ENCODE peak calls at places on chromosomes 12 and 14, in five cellular contexts. T is CD4-positive, alpha-beta memory T cell; B is suprapubic skin; P is neural progenitor cell; E is CD8-positive, alpha-beta memory T cell. L is an unnamed sample.

GRCh38 chr12:220946-221550 is 7.1 kb upstream of the SLC6A12 start:
- DNase-seq in T (no peak), B (no peak), P (no peak), E (no peak), L (no peak)

GRCh38 chr12:100573499-100574261 is at the start of gene GAS2L3:
- DNase-seq in T (peak; percentile 42), B (peak; percentile 93), P (peak; percentile 96), E (peak; percentile 29), L (peak; percentile 90)

GRCh38 chr12:2239376-2240010 is 186.7 kb downstream of the CACNA1C start:
- DNase-seq in T (no peak), B (no peak), P (no peak), E (no peak), L (no peak)

GRCh38 chr12:76480800-76481199 is 78.8 kb downstream of the OSBPL8 start:
- DNase-seq in T (no peak), B (no peak), P (no peak), E (no peak), L (no peak)

GRCh38 chr14:101369194-101369915 is 191.9 kb upstream of the DIO3 start:
- DNase-seq in T (no peak), B (no peak), P (no peak), E (no peak), L (no peak)

GRCh38 chr12:116339800-116340371 is 62.4 kb upstream of the MED13L start:
- DNase-seq in T (no peak), B (no peak), P (no peak), E (no peak), L (no peak)

GRCh38 chr14:85122690-85123089 is 407.3 kb upstream of the FLRT2 start:
- DNase-seq in T (no peak), B (no peak), P (no peak), E (no peak), L (no peak)

GRCh38 chr12:40988831-40989230 is 199.3 kb upstream of the PDZRN4 start:
- DNase-seq in T (no peak), B (no peak), P (no peak), E (no peak), L (no peak)

GRCh38 chr12:94872671-94873367 is 130.7 kb downstream of the NDUFA12 start:
- DNase-seq in T (no peak), B (peak; percentile 60), P (peak; percentile 44), E (no peak), L (no peak)

GRCh38 chr14:103716091-103716801 is 636 bp downstream of the ZFYVE21 start:
- DNase-seq in T (no peak), B (no peak), P (no peak), E (peak; percentile 6), L (no peak)

GRCh38 chr14:28751467-28752058 is 15.0 kb upstream of the FOXG1 start:
- DNase-seq in T (no peak), B (no peak), P (peak; percentile 85), E (no peak), L (no peak)

GRCh38 chr14:104086210-104086660 is 735 bp downstream of the ASPG start:
- DNase-seq in T (no peak), B (peak; percentile 63), P (no peak), E (no peak), L (no peak)

GRCh38 chr12:128916425-128916824 is 63.1 kb downstream of the GLT1D1 start:
- DNase-seq in T (no peak), B (no peak), P (no peak), E (no peak), L (no peak)

GRCh38 chr14:101408077-101408831 is 153.0 kb upstream of the DIO3 start:
- DNase-seq in T (no peak), B (no peak), P (no peak), E (no peak), L (no peak)

GRCh38 chr14:54946500-54946899 is 43.9 kb upstream of the GCH1 start:
- DNase-seq in T (no peak), B (no peak), P (no peak), E (no peak), L (no peak)

GRCh38 chr14:22650960-22651521 is 6.9 kb upstream of the OR6J1 start:
- DNase-seq in T (no peak), B (no peak), P (no peak), E (no peak), L (no peak)

GRCh38 chr14:103023881-103024473 is 33.4 kb downstream of the CDC42BPB start:
- DNase-seq in T (no peak), B (no peak), P (no peak), E (no peak), L (peak; percentile 62)

GRCh38 chr14:74675219-74675618 is 37.7 kb downstream of the AREL1 start:
- DNase-seq in T (no peak), B (no peak), P (no peak), E (no peak), L (no peak)

GRCh38 chr14:54177009-54177408 is 219.8 kb upstream of the CDKN3 start:
- DNase-seq in T (no peak), B (no peak), P (no peak), E (no peak), L (no peak)

GRCh38 chr14:22885975-22886374 is 3.0 kb downstream of the REM2 start:
- DNase-seq in T (no peak), B (no peak), P (no peak), E (no peak), L (no peak)

GRCh38 chr14:69580009-69580577 is 5.4 kb upstream of the CCDC177 start:
- DNase-seq in T (no peak), B (no peak), P (peak; percentile 73), E (no peak), L (peak; percentile 45)

GRCh38 chr12:121634836-121635235 is 8.5 kb downstream of the ORAI1 start:
- DNase-seq in T (no peak), B (no peak), P (no peak), E (no peak), L (no peak)

GRCh38 chr12:6957741-6958608 is 6.8 kb downstream of the PTPN6 start:
- DNase-seq in T (no peak), B (no peak), P (no peak), E (no peak), L (no peak)

GRCh38 chr12:1588574-1588944 is 5.8 kb downstream of the FBXL14 start:
- DNase-seq in T (no peak), B (no peak), P (no peak), E (no peak), L (no peak)

GRCh38 chr14:56304456-56304855 is 186.2 kb downstream of the PELI2 start:
- DNase-seq in T (no peak), B (no peak), P (no peak), E (no peak), L (no peak)

GRCh38 chr12:6956332-6956727 is 5.2 kb downstream of the PTPN6 start:
- DNase-seq in T (peak; percentile 58), B (no peak), P (no peak), E (peak; percentile 37), L (no peak)

GRCh38 chr14:68789798-68790655 is 2.8 kb downstream of the ZFP36L1 start:
- DNase-seq in T (peak; percentile 35), B (no peak), P (peak; percentile 26), E (no peak), L (no peak)

GRCh38 chr12:24039113-24039525 is 89.6 kb upstream of the SOX5 start:
- DNase-seq in T (no peak), B (no peak), P (no peak), E (no peak), L (peak; percentile 75)

GRCh38 chr12:109461846-109462766 is 15.0 kb downstream of the KCTD10 start:
- DNase-seq in T (no peak), B (peak; percentile 94), P (peak; percentile 16), E (no peak), L (peak; percentile 87)

GRCh38 chr12:20656600-20656999 is 38.5 kb upstream of the SLCO1C1 start:
- DNase-seq in T (no peak), B (no peak), P (peak; percentile 65), E (no peak), L (no peak)

GRCh38 chr12:50213439-50213838 is 46.3 kb upstream of the CERS5 start:
- DNase-seq in T (no peak), B (no peak), P (no peak), E (no peak), L (no peak)
- H3K4me1 ChIP-seq in T (peaks cover 65% of the 10 kb centered on the region), B (peaks cover 50% of the 10 kb centered on the region), P (no peaks in the 10 kb centered on the region), E (peaks cover 36% of the 10 kb centered on the region), L (peaks cover 53% of the 10 kb centered on the region)

DNA sequence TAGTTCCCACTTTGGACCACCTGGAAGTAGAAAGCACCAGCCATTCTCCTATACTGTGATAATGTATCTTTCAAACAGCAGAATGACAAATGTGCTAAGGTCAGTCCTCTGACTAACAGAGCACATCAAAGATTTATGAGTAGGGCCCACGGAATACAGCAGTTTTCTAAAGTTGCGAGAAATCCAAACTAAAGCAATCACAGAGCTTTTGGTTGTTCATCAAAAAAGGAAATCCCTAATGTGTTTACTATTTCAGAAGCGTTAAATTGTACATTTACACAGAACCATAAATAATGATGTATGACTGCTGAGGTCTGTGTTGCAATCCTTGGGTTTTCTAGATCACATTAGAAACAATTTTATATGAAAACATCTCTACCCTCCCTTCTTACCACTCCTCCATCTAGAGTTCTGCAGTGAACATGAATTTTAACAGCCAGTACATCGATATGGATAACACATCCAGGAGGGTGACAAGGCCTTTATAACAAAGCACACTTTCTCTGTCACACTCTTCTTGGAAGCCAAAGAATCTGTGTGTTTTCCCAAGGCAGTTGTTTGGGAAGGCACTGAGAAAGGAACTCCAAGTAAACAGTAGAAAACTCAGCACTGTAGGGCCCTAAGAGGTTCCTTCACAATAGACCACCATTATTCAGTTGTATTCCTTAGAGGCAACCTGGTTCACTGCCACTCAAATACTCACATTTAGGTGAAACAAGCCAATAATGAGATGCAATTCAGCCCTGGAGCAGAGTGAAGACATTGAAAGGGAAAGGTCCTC is 7.3 kb downstream of the KITLG start:
- DNase-seq in T (no peak), B (no peak), P (no peak), E (no peak), L (no peak)
- H3K27ac ChIP-seq in T (no peak overlapping the region), B (no peak overlapping the region), P (no peak overlapping the region), E (no peak overlapping the region), L (no peak overlapping the region)

DNA sequence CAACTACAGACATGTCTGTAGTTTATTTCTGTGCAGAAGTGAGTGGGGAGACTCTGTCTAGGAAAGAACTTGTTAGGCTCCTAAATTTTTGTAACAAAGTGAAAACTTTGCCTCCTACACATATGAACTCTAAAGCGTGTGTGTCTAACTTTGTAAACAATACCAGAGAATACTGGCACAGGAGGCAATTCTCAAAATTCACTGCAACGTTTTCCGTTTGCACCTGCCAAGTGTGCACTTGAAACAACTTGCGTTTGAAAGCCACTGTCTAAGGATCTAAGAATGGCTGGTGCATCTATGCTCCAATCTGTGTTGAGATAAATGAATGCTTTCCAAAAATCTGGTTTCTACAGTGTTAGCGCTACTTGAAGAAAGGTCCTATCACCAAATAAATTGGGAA is 15.3 kb downstream of the GRIP1 start:
- DNase-seq in T (no peak), B (no peak), P (no peak), E (no peak), L (no peak)
- H3K4me3 ChIP-seq in T (no peak overlapping the region), B (no peak overlapping the region), P (no peak overlapping the region), E (no peak overlapping the region), L (no peak overlapping the region)

DNA sequence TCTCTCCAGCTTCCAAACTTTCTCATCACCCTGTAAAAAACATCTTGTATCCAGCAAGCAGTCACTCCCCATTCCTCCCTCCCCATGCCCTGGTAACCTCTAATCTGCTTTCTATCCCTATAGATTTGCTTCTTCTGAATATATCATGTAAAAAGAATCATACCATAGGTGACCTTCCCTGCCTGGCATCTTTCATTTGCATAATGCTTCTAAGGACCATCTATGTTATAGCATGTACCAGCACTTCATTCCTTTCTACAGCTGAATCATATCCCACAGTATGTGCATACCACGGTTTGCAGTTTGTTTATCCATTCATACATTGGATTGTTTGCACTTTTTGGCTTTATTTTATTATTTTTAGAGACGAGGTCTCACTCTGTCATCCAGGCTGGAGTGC is 22.9 kb upstream of the VPS37B start:
- DNase-seq in T (no peak), B (no peak), P (no peak), E (no peak), L (no peak)
- H3K4me1 ChIP-seq in T (no peaks in the 10 kb centered on the region), B (peaks cover 11% of the 10 kb centered on the region), P (no peaks in the 10 kb centered on the region), E (no peaks in the 10 kb centered on the region), L (peaks cover 18% of the 10 kb centered on the region)